ENCODE peak calls at places on chromosomes 7 and 10, in seven cellular contexts. E is GM12878, Z is HCT116, J is H1, H is IMR-90, B is K562, N is HepG2. R is an unnamed sample.

GRCh38 chr7:48042216-48042615 is 6.9 kb downstream of the C7orf57 start:
- DNase-seq in E (no peak), B (no peak), H (peak; percentile 7), Z (no peak), J (no peak), N (no peak), R (no peak)

GRCh38 chr7:24572421-24573007 is 738 bp upstream of the PALS2 start:
- DNase-seq in Z (no peak), H (peak; percentile 32), J (no peak), N (peak; percentile 13), E (no peak), B (peak; percentile 20), R (peak; percentile 33)

GRCh38 chr7:7751243-7752092 is 33.1 kb upstream of the RPA3 start:
- DNase-seq in H (no peak), Z (no peak), N (peak; percentile 44), B (no peak), E (no peak), J (no peak), R (no peak)

GRCh38 chr10:78331391-78331922 is 297.8 kb downstream of the RPS24 start:
- DNase-seq in H (peak; percentile 76), N (no peak), B (no peak), E (no peak), Z (no peak), J (peak; percentile 33), R (no peak)

GRCh38 chr7:27110977-27111752 is 8.7 kb upstream of the HOXA2 start:
- DNase-seq in H (peak; percentile 92), J (no peak), E (no peak), B (no peak), Z (no peak), N (no peak), R (no peak)

GRCh38 chr7:37982423-37982822 is 62.0 kb downstream of the EPDR1 start:
- DNase-seq in H (no peak), J (no peak), B (no peak), N (no peak), Z (no peak), E (no peak), R (no peak)

GRCh38 chr7:51455513-51455912 is 138.9 kb upstream of the COBL start:
- DNase-seq in N (no peak), E (no peak), H (no peak), B (no peak), Z (no peak), J (no peak), R (no peak)

GRCh38 chr10:113169853-113170455 is 219.9 kb downstream of the TCF7L2 start:
- DNase-seq in N (no peak), Z (no peak), E (peak; percentile 62), H (no peak), B (no peak), J (no peak), R (no peak)

GRCh38 chr10:47167591-47167990 is 132.4 kb upstream of the GDF10 start:
- DNase-seq in J (no peak), N (no peak), Z (no peak), B (no peak), H (no peak), E (no peak), R (no peak)

GRCh38 chr10:37774351-37774750 is 83.1 kb downstream of the ZNF248 start:
- DNase-seq in N (no peak), B (no peak), E (no peak), H (no peak), Z (no peak), J (no peak), R (no peak)

GRCh38 chr7:36668080-36668479 is 56.2 kb downstream of the AOAH start:
- DNase-seq in N (no peak), J (no peak), B (no peak), H (peak; percentile 56), Z (no peak), E (no peak), R (no peak)

GRCh38 chr7:16695621-16696237 is 49.7 kb downstream of the BZW2 start:
- DNase-seq in B (peak; percentile 63), Z (peak; percentile 48), N (peak; percentile 40), H (peak; percentile 73), J (no peak), E (no peak), R (peak; percentile 80)

GRCh38 chr7:140242057-140243031 is 65.6 kb upstream of the KDM7A start:
- DNase-seq in H (no peak), J (no peak), E (peak; percentile 56), N (peak; percentile 20), B (peak; percentile 96), Z (no peak), R (no peak)

GRCh38 chr7:155299539-155300202 is 2.0 kb downstream of the INSIG1 start:
- DNase-seq in B (peak; percentile 32), E (no peak), J (no peak), H (no peak), N (no peak), Z (no peak), R (no peak)

GRCh38 chr7:39978252-39978934 is 28.3 kb downstream of the CDK13 start:
- DNase-seq in B (no peak), H (no peak), Z (no peak), J (no peak), N (no peak), E (no peak), R (no peak)

GRCh38 chr10:11435621-11436020 is 175.8 kb downstream of the USP6NL start:
- DNase-seq in N (no peak), J (peak; percentile 53), E (no peak), B (no peak), H (no peak), Z (no peak), R (no peak)

GRCh38 chr7:42575161-42575560 is 336.7 kb downstream of the C7orf25 start:
- DNase-seq in Z (no peak), E (no peak), J (no peak), N (no peak), H (no peak), B (no peak), R (no peak)

GRCh38 chr10:34764347-34764991 is 50.6 kb downstream of the PARD3 start:
- DNase-seq in B (peak; percentile 58), H (no peak), Z (no peak), E (no peak), J (no peak), N (no peak), R (no peak)

GRCh38 chr10:86946215-86947170 is 10.9 kb downstream of the MMRN2 start:
- DNase-seq in E (no peak), N (no peak), H (no peak), B (no peak), J (peak; percentile 49), Z (no peak), R (no peak)

GRCh38 chr10:132395704-132396494 is 1.1 kb upstream of the PWWP2B start:
- DNase-seq in E (no peak), B (peak; percentile 51), N (peak; percentile 62), Z (no peak), J (peak; percentile 86), H (no peak), R (peak; percentile 40)

GRCh38 chr10:46092523-46093195 is 46.6 kb upstream of the MSMB start:
- DNase-seq in H (no peak), N (no peak), Z (no peak), J (no peak), B (no peak), E (no peak), R (no peak)
- H3K27ac ChIP-seq in H (no peak overlapping the region), N (no peak overlapping the region), Z (no peak overlapping the region), J (no peak overlapping the region), B (no peak overlapping the region), E (no peak overlapping the region), R (no peak overlapping the region)

GRCh38 chr7:104156842-104157277 is 51.0 kb downstream of the ORC5 start:
- DNase-seq in E (no peak), H (peak; percentile 57), N (peak; percentile 45), B (peak; percentile 58), J (no peak), Z (peak; percentile 23), R (peak; percentile 5)
- TF ChIP-seq CEBPB in E (no peak), H (no peak), N (no peak), B (no peak), J (no peak), Z (no peak), R (no peak)

DNA sequence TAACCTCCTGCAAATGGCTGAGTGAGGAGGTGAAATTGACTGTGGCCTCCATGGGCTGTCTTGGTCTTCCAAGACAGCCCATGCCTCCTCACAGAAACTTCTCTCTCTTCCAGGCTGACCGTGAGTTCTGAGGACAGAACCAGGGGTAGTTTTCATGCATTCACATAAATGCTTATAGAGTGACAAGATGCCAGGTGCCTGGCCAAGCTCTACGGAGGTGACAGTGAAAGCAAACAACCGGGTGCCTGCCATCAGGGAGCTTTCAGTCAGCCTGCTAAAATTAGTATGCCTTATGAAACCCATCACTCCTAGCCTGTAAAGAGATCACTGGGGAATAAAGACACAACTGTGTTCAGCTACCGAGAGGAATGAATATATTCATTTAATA is 919 bp upstream of the RHOBTB1 start:
- DNase-seq in J (no peak), B (no peak), E (no peak), H (no peak), Z (no peak), N (no peak), R (no peak)
- H3K27ac ChIP-seq in J (no peak overlapping the region), B (peak overlapping the region; percentile 87), E (no peak overlapping the region), H (peak overlapping the region; percentile 92), Z (no peak overlapping the region), N (peak overlapping the region; percentile 78), R (peak overlapping the region; percentile 96)

GRCh38 chr10:60473557-60473956 is 83.9 kb upstream of the ANK3 start:
- DNase-seq in E (no peak), H (no peak), N (peak; percentile 18), B (no peak), J (no peak), Z (no peak), R (peak; percentile 17)
- TF ChIP-seq CEBPB in E (no peak), H (no peak), N (no peak), B (no peak), J (no peak), Z (no peak), R (peak; percentile 24)

GRCh38 chr10:14748471-14748870 is 26.2 kb downstream of the FAM107B start:
- DNase-seq in H (no peak), Z (no peak), E (no peak), B (no peak), J (no peak), N (no peak), R (peak; percentile 22)
- H3K27ac ChIP-seq in H (no peak overlapping the region), Z (no peak overlapping the region), E (no peak overlapping the region), B (no peak overlapping the region), J (no peak overlapping the region), N (no peak overlapping the region), R (peak overlapping the region; percentile 73)

DNA sequence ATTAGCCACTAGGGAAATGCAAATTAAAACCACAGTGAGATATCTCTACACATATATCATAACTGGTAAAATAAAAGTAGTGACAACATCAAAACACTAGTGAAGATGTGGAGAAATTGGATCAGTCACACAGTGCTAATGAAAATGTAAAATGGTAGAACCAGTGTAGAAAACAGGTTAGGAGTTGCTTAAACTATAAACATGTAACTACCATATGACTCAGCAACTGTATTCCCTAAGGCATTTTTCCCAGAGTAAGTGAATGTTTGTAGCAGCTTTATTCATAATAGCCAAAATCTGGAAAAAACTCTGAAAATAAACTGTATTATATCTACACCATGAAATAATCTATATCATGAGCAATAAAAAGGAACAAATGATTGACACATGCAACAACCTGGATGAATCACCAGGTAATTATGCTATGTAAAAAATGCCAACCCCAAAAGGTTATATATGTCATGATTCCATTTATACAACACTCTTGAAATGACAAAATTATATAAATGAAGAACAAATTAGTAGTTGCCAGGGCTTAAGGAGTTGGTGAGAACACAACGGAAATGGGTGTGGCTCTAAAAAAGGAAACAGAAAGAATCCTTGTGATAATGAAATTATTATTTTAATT is 22.8 kb downstream of the SLC25A40 start:
- DNase-seq in H (peak; percentile 43), J (no peak), N (no peak), Z (no peak), E (no peak), B (no peak), R (no peak)
- TF ChIP-seq CEBPB in H (no peak), J (no peak), N (no peak), Z (no peak), E (no peak), B (no peak), R (no peak)